ENCODE peak calls at places on chromosomes 1 and 21, in five cellular contexts. X is foreskin fibroblast, A is GM13977, Y is fibroblast of pulmonary artery, I is fibroblast of mammary gland. C is an unnamed sample.

GRCh38 chr1:23889074-23889473 is 21.0 kb upstream of the FUCA1 start:
- DNase-seq in I (no peak), X (no peak), A (no peak), Y (no peak), C (no peak)

GRCh38 chr1:180540697-180541594 is 17.8 kb upstream of the OVAAL start:
- DNase-seq in I (peak; percentile 53), A (no peak), Y (no peak), X (no peak), C (no peak)

GRCh38 chr1:31576743-31577455 is 584 bp downstream of the TINAGL1 start:
- DNase-seq in I (no peak), X (no peak), A (no peak), Y (no peak), C (no peak)

GRCh38 chr1:99363531-99363930 is 99.2 kb downstream of the PLPPR4 start:
- DNase-seq in X (no peak), Y (no peak), I (no peak), A (no peak), C (no peak)

GRCh38 chr1:161792740-161793139 is 26.6 kb downstream of the ATF6 start:
- DNase-seq in Y (peak; percentile 82), X (peak; percentile 69), I (peak; percentile 92), A (peak; percentile 26), C (no peak)

GRCh38 chr1:41498391-41498790 is 13.9 kb upstream of the EDN2 start:
- DNase-seq in Y (no peak), I (no peak), A (no peak), X (no peak), C (no peak)

GRCh38 chr1:1073743-1074587 is at the start of gene RNF223:
- DNase-seq in Y (no peak), I (no peak), A (no peak), X (no peak), C (no peak)

GRCh38 chr1:114702699-114703098 is 7.4 kb upstream of the AMPD1 start:
- DNase-seq in I (no peak), X (no peak), A (peak; percentile 17), Y (no peak), C (no peak)

GRCh38 chr1:153617677-153618076 is 1.6 kb upstream of the S100A14 start:
- DNase-seq in Y (peak; percentile 51), I (peak; percentile 60), A (peak; percentile 60), X (no peak), C (no peak)

GRCh38 chr1:239288964-239289535 is 97.3 kb upstream of the CHRM3 start:
- DNase-seq in I (no peak), Y (no peak), X (no peak), A (no peak), C (no peak)

GRCh38 chr1:51644533-51645197 is 27.8 kb downstream of the OSBPL9 start:
- DNase-seq in I (peak; percentile 80), X (peak; percentile 58), A (no peak), Y (peak; percentile 87), C (no peak)

GRCh38 chr1:24878775-24879742 is 51.0 kb downstream of the RUNX3 start:
- DNase-seq in X (peak; percentile 29), Y (peak; percentile 45), I (peak; percentile 50), A (no peak), C (no peak)

GRCh38 chr1:74790453-74790852 is 57.5 kb downstream of the TYW3 start:
- DNase-seq in Y (no peak), X (no peak), I (no peak), A (no peak), C (no peak)

DNA sequence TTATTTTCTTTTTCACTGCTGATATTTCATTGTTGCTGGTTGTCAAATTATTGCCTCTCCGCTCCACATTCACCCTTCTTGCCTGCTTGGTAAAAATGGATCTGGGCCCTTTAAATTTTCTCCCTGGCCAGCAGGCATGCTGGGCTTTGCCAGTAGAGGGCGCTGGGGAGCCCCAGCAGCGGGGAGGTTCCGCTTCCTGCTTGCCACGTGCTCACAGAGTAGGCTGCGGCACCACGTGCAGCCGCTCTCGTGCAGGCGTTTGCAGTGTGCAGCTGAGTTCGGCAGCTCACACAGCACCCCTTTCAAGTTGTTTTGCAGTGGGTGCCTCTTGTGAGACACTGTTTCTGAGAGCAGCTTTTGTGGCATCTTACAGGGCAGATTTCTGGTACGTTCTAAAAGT is at the start of gene ACTL8:
- DNase-seq in A (no peak), I (no peak), X (no peak), Y (no peak), C (no peak)
- TF ChIP-seq CTCF in A (no peak), I (peak; percentile 26), X (peak; percentile 18), Y (peak; percentile 10), C (no peak)

DNA sequence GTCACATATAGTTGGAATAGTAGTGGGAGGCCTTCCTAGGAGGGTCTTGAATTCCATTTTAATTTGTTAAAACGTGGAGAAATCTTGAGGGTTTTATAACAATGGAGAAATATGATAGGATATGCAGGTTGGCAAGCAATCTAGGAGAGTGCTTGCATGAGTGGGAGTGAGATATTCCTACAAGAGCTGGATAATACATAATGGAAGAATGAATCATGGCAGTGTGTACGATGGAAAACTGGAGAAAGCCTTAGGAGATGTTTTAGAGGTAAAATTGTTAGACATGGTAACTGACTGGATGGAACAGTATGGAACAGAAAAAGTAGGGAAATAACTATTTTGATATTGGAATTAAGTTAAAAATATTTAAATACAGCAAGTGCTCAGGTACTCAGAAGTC is 352.4 kb downstream of the PTBP2 start:
- DNase-seq in I (no peak), A (no peak), Y (peak; percentile 66), X (no peak), C (no peak)
- TF ChIP-seq CTCF in I (no peak), A (no peak), Y (no peak), X (no peak), C (no peak)

DNA sequence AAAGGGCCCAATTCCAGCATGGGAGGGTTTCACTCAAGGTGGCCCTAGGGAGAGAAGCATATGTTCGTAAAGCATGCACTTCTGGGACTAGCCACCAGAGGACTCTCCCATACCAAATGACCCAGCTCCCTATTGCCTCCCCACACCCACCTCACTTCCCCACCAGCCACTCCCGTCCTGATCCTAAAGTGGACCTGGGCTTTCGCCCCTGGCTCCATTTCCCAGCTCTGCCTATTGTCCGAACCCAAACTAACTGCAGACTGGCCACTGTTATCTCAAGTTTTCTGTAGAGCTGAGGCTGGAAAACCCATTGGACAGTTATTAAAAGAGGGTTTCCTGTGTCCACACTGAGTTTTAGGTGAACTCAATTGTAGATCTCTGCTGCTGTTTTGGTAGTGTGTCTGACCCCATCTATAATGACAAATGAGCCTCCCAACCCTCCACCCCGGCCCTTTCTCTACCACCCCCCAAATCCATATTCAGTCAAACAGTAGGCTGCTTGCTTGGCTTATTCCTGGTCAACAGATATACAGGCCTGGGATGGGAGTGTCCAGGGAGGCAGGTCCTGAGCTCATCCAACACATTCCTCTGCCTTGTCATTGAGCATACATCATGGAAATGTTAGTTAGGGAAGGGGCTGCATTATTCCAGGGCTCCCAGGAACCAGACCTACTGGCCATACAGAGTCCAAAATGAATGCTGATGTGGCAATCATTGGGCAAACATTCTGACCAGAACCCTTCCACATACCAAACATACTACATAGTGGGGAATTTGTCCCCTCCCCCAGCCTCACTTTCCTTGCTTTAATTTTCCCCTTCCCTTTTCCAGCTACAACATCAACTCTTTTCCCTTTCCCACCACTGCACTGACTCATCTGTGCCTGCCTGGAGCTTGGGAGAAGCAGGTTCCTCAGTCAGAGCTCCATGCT is 59.2 kb downstream of the ABCA4 start:
- DNase-seq in X (peak; percentile 61), I (peak; percentile 79), Y (peak; percentile 91), A (peak; percentile 68), C (no peak)
- TF ChIP-seq CTCF in X (peak; percentile 81), I (peak; percentile 99), Y (peak; percentile 95), A (peak; percentile 84), C (peak; percentile 91)

GRCh38 chr1:169106921-169107672 is 607 bp downstream of the ATP1B1 start:
- DNase-seq in A (peak; percentile 25), Y (peak; percentile 45), I (peak; percentile 46), X (no peak), C (no peak)
- TF ChIP-seq CTCF in A (no peak), Y (no peak), I (no peak), X (no peak), C (no peak)

GRCh38 chr21:35368326-35368725 is 319.2 kb upstream of the RUNX1 start:
- DNase-seq in Y (no peak), I (no peak), X (no peak), A (no peak), C (no peak)
- TF ChIP-seq CTCF in Y (no peak), I (no peak), X (no peak), A (no peak), C (no peak)

DNA sequence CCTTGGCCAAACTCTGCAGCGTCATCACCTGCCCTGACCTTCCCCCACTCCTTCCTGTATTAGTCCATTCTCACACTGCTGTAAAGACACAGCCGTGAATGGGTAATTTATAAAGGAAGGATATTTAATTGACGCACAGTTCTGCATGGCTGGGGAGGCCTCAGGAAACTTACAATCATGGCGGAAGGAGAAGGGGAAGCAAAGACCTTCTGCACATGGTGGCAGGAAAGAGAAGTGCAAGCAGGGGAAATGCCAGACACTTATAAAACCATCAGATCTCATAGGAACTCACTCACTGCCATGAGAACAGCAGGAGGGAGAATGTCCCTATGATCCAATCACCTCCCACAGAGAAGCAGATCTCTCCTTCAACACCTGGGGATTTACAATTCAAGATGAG is 408.5 kb downstream of the PTPRU start:
- DNase-seq in X (no peak), Y (no peak), A (no peak), I (no peak), C (no peak)
- TF ChIP-seq CTCF in X (no peak), Y (no peak), A (no peak), I (no peak), C (no peak)

DNA sequence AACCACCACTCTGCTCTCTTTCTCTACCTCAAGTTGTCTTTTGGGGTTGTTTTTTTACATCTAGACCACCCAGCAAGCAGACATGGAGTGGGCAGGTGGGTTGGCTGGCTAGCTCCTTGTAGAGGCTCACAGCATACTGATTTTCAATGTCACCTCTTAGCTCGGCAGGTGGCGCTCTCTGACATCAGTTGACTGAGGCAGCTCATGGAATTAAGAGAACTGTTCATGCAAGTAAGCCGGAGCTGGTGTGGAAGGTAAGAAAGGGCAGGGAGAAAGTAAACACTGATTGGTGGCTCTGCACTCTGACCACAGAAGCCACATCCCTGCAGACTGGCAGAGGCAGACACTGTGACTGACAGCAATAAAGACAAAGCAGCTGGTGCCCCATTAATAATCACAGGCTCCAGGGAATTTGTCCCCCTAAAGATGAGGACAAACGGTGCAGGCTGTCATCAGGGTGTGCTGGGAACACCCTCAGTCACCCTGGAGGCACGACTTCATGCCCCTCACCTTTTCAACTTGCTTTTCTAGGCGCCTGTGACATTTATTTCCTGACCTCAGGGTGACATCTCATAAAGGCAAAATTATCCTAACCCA is 226.8 kb downstream of the LMX1A start:
- DNase-seq in A (peak; percentile 33), X (peak; percentile 5), Y (peak; percentile 42), I (peak; percentile 44), C (no peak)
- TF ChIP-seq CTCF in A (peak; percentile 76), X (peak; percentile 53), Y (peak; percentile 58), I (peak; percentile 57), C (peak; percentile 37)

GRCh38 chr1:61950418-61950817 is 208.1 kb downstream of the PATJ start:
- DNase-seq in X (no peak), A (peak; percentile 10), I (peak; percentile 5), Y (peak; percentile 28), C (no peak)
- TF ChIP-seq CTCF in X (no peak), A (peak; percentile 36), I (peak; percentile 20), Y (peak; percentile 18), C (no peak)

GRCh38 chr1:57910331-57910730 is 486.5 kb upstream of the DAB1 start:
- DNase-seq in A (no peak), X (no peak), Y (no peak), I (no peak), C (no peak)
- TF ChIP-seq CTCF in A (no peak), X (no peak), Y (no peak), I (no peak), C (no peak)

GRCh38 chr1:47785561-47786271 is 211.5 kb downstream of the TRABD2B start:
- DNase-seq in I (no peak), X (no peak), Y (no peak), A (no peak), C (no peak)
- TF ChIP-seq CTCF in I (peak; percentile 17), X (no peak), Y (no peak), A (no peak), C (no peak)